ENCODE peak calls at places on chromosomes 13 and 19, in five cellular contexts. E, I, F, J and Z are unnamed samples.

GRCh38 chr13:35917252-35917941 is 213.8 kb downstream of the DCLK1 start:
- DNase-seq in I (no peak), J (no peak), E (peak), F (peak), Z (no peak)

GRCh38 chr13:101346942-101347728 is 69.2 kb downstream of the NALCN start:
- DNase-seq in E (no peak), J (peak), I (no peak), F (peak), Z (peak)

GRCh38 chr13:91520952-91521351 is 122.5 kb downstream of the GPC5 start:
- DNase-seq in J (no peak), E (no peak), F (no peak), I (no peak), Z (no peak)

GRCh38 chr13:106533940-106534843 is 1.3 kb downstream of the EFNB2 start:
- DNase-seq in J (no peak), I (peak), F (peak), E (no peak), Z (peak)

GRCh38 chr19:50711196-50711595 is 8.4 kb downstream of the SHANK1 start:
- DNase-seq in J (no peak), I (no peak), F (no peak), E (no peak), Z (no peak)

GRCh38 chr13:108834193-108834592 is 204.8 kb downstream of the MYO16 start:
- DNase-seq in E (no peak), F (no peak), J (no peak), I (no peak), Z (no peak)

GRCh38 chr13:26971990-26972888 is 199.4 kb downstream of the USP12 start:
- DNase-seq in J (no peak), E (peak), I (peak), F (no peak), Z (peak)

GRCh38 chr19:18433735-18434398 is 4.1 kb downstream of the ISYNA1 start:
- DNase-seq in E (peak), F (no peak), J (no peak), I (peak), Z (no peak)

GRCh38 chr13:89688908-89689307 is 1658.6 kb upstream of the MIR17HG start:
- DNase-seq in F (peak), I (peak), E (no peak), J (no peak), Z (peak)

GRCh38 chr13:100646030-100646673 is 28.4 kb downstream of the TMTC4 start:
- DNase-seq in F (peak), J (no peak), E (peak), I (peak), Z (peak)

GRCh38 chr19:42348211-42348610 is 22.8 kb downstream of the MEGF8 start:
- DNase-seq in I (no peak), F (no peak), E (no peak), J (no peak), Z (no peak)

GRCh38 chr19:42344336-42344893 is 19.0 kb downstream of the MEGF8 start:
- DNase-seq in J (no peak), F (no peak), E (no peak), I (no peak), Z (no peak)

GRCh38 chr19:42345191-42345812 is 19.9 kb downstream of the MEGF8 start:
- DNase-seq in F (peak), I (no peak), E (no peak), J (no peak), Z (peak)

DNA sequence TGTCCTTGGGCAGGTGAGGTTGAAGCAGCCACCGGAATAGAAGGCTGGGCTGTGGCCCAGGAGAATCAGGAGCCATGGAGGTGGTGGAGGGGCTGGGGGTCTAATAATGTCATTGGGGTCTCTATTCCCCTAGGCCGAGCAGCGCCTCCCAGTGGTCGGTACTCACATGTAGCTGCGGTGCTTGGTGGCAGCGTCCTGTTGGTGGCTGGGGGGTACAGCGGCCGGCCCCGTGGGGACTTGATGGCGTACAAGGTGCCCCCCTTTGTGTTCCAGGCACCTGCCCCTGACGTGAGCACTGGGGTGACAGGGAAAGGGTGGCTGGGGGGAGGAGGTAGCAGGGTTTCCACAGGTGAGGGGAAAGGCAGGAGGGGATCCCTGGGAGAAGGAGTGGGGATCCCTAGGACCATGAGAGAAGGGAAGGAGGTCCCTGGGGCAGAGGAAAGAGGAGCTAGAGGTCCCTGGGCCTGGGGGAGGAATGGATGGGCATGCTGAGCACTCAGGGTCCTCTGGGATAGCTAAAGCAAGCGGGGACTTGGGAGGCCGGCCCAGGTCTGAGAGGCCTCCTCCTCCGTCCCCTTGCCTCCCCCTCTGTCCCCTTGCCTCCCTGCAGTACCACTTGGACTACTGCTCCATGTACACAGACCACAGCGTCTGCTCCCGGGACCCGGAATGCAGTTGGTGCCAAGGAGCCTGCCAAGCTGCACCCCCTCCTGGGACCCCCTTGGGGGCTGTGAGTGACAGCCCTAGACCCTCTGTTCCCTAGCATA is 18.1 kb downstream of the MEGF8 start:
- DNase-seq in F (no peak), E (no peak), I (peak), J (no peak), Z (no peak)
- TF ChIP-seq CTCF in F (no peak), E (peak), I (peak), J (no peak), Z (peak)

DNA sequence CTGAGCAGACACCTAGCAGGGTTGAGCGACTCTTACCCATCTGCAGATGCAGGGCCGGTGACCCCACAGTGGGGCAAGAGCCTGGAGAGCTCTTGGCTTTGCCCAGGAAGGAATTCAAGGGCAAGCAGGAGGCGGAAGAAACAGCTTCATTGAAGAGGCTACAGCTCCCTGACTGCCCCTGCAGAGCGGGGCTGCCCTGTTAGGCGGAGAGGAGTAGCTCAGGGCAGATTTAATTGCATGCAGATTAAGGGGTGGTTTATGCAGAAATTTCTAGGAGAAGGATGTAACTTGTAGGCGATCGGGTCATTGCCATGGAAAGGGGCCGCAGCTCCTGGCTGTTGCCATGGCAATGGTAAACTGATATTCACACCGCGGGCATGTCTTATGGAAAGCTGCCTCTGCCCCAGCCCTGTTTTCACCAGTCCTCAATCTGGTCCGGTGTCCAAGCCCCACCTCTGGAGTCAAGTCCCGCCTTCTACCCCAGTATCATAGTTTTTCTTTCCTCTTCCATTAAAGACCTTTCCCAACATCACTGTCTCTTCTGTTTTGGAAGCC is 94.2 kb downstream of the ATP11A start:
- DNase-seq in J (no peak), E (no peak), F (no peak), I (no peak), Z (no peak)
- H3K4me3 ChIP-seq in J (no peak), E (no peak), F (no peak), I (no peak), Z (no peak)

DNA sequence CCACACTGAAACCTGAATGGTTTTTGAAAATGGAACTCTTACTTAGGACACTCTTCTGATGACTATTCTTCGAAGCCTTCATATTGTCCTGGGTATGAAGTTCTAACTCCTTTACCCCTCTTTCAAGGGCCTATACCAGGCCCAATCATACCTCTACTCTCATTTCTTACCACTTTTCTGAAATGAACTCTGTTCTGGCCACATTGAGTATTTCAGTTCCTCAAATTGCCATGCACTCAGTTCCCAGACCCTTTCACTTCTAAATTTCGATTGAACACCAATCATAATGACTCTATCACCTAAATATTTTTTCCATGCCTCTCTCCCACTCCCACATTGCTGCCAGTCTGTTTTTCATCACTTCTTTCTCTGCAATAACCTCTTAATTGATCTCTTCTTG is 53.7 kb downstream of the LACC1 start:
- DNase-seq in I (no peak), F (no peak), E (no peak), J (no peak), Z (no peak)
- TF ChIP-seq CTCF in I (no peak), F (no peak), E (no peak), J (no peak), Z (no peak)

GRCh38 chr19:7873304-7874079 is 698 bp downstream of the PRR36 start:
- DNase-seq in F (no peak), J (no peak), E (no peak), I (no peak), Z (no peak)

GRCh38 chr19:7871530-7872305 is 2.5 kb downstream of the PRR36 start:
- DNase-seq in E (peak), J (peak), I (peak), F (peak), Z (peak)

GRCh38 chr19:7872306-7873204 is 1.6 kb downstream of the PRR36 start:
- DNase-seq in E (no peak), J (no peak), I (no peak), F (no peak), Z (no peak)

GRCh38 chr19:7874857-7875393 is 735 bp upstream of the PRR36 start:
- DNase-seq in E (no peak), J (no peak), I (no peak), F (no peak), Z (no peak)

DNA sequence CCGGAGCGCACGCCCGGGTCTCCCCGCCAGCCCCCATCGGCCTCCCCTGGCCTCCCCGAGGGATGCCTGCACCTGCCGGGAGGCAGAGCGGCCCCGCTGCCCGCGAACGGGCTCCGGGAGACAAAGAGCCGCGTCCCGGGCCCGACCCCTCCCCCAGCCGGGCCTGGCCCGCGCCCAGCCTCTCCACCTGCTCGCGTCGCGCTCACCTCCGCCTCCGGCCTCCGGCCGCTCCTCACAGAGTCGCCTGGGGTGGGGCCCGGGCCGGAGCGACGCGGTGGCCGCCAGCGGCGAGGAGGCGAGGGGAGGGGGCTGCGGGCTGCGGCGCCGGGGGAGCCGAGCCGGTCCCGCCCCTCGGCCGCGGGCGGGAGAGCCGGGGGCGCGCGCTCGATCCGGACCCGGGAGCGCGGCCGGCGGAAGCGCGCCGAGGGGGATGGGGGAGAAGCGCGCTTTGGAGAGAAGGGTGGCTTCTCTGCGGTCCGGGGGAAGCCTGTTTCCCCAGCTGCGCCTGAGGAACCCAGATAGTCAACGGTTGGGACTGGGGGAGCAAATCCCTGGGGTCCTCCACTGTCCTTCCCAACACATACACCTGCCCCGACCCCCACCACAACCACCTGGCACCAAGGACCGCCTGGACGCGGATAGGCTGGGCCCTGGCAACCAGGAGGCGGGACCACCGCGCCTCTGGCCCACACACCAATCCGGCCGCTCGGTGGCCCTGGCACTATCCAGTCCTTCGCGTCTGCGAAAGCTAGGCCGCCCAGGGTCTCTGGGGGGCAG is at the start of gene PRR36:
- DNase-seq in J (no peak), I (peak), F (no peak), E (peak), Z (no peak)
- H3K4me3 ChIP-seq in J (peak), I (peak), F (no peak), E (peak), Z (no peak)